ENCODE peak calls at places on chromosomes 3 and 15, in six cellular contexts. V is GM12865, U is M059J, D is LHCN-M2, I is frontal cortex, M is left cardiac atrium. N is an unnamed sample.

GRCh38 chr3:39260957-39261356 is 18.9 kb downstream of the CX3CR1 start:
- DNase-seq in V (peak), U (peak), D (peak), I (no peak), M (peak), N (peak)

GRCh38 chr3:153038779-153039178 is 123.2 kb upstream of the RAP2B start:
- DNase-seq in V (no peak), U (peak), D (peak), I (no peak), M (no peak), N (no peak)

GRCh38 chr3:57557088-57557537 is 1.0 kb downstream of the PDE12 start:
- DNase-seq in V (peak), U (peak), D (peak), I (no peak), M (no peak), N (peak)

GRCh38 chr3:19543212-19543841 is 390.7 kb downstream of the EFHB start:
- DNase-seq in V (peak), U (no peak), D (no peak), I (no peak), M (no peak), N (no peak)

GRCh38 chr3:122077293-122078234 is 22.4 kb downstream of the CD86 start:
- DNase-seq in V (peak), U (no peak), D (no peak), I (no peak), M (no peak), N (no peak)

GRCh38 chr3:72340476-72341379 is 507.5 kb downstream of the SHQ1 start:
- DNase-seq in V (peak), U (no peak), D (no peak), I (no peak), M (peak), N (peak)

GRCh38 chr15:99507016-99507731 is 58.6 kb upstream of the MEF2A start:
- DNase-seq in V (peak), U (peak), D (peak), I (no peak), M (peak), N (peak)

GRCh38 chr15:70704166-70704565 is 59.2 kb downstream of the UACA start:
- DNase-seq in V (no peak), U (no peak), D (no peak), I (no peak), M (no peak), N (no peak)

GRCh38 chr3:154778057-154778456 is 302.1 kb upstream of the MME start:
- DNase-seq in V (no peak), U (no peak), D (no peak), I (no peak), M (no peak), N (peak)

GRCh38 chr3:106457278-106458210 is 588.7 kb upstream of the CBLB start:
- DNase-seq in V (peak), U (peak), D (peak), I (no peak), M (peak), N (peak)

GRCh38 chr3:119456469-119456868 is 6.9 kb downstream of the TMEM39A start:
- DNase-seq in V (no peak), U (no peak), D (no peak), I (no peak), M (no peak), N (no peak)

GRCh38 chr15:93317772-93318171 is 228.8 kb upstream of the RGMA start:
- DNase-seq in V (no peak), U (no peak), D (no peak), I (no peak), M (no peak), N (no peak)

GRCh38 chr15:40097968-40098476 is 10.7 kb downstream of the BMF start:
- DNase-seq in V (peak), U (no peak), D (no peak), I (no peak), M (peak), N (peak)

GRCh38 chr3:141229132-141229531 is 2.5 kb upstream of the PXYLP1 start:
- DNase-seq in V (no peak), U (no peak), D (no peak), I (no peak), M (no peak), N (no peak)

GRCh38 chr3:157204431-157204830 is 44.5 kb upstream of the CCNL1 start:
- DNase-seq in V (no peak), U (peak), D (peak), I (no peak), M (no peak), N (no peak)

GRCh38 chr3:178540184-178540583 is 3.9 kb downstream of the KCNMB2 start:
- DNase-seq in V (no peak), U (no peak), D (no peak), I (no peak), M (no peak), N (no peak)

GRCh38 chr3:171833775-171834460 is 9.2 kb upstream of the TMEM212 start:
- DNase-seq in V (peak), U (peak), D (peak), I (no peak), M (no peak), N (no peak)

GRCh38 chr3:13559751-13560540 is 11.0 kb downstream of the FBLN2 start:
- DNase-seq in V (no peak), U (no peak), D (no peak), I (no peak), M (peak), N (peak)

GRCh38 chr3:20769430-20769829 is 583.4 kb upstream of the SGO1 start:
- DNase-seq in V (no peak), U (no peak), D (no peak), I (no peak), M (no peak), N (no peak)

GRCh38 chr3:136305879-136306278 is 55.7 kb downstream of the PCCB start:
- DNase-seq in V (peak), U (no peak), D (peak), I (no peak), M (no peak), N (no peak)

GRCh38 chr15:82052751-82053150 is 6.9 kb upstream of the MEX3B start:
- DNase-seq in V (no peak), U (no peak), D (no peak), I (no peak), M (no peak), N (no peak)

GRCh38 chr15:78195735-78196201 is 38.6 kb downstream of the ACSBG1 start:
- DNase-seq in V (peak), U (no peak), D (no peak), I (no peak), M (no peak), N (no peak)

GRCh38 chr3:195259564-195260285 is 11.2 kb downstream of the XXYLT1 start:
- DNase-seq in V (peak), U (peak), D (peak), I (peak), M (peak), N (peak)

GRCh38 chr15:89127054-89127702 is 38.9 kb downstream of the ABHD2 start:
- DNase-seq in V (peak), U (peak), D (no peak), I (no peak), M (no peak), N (no peak)

GRCh38 chr15:49741721-49742120 is 120.9 kb downstream of the DTWD1 start:
- DNase-seq in V (no peak), U (peak), D (no peak), I (no peak), M (no peak), N (no peak)

GRCh38 chr15:57138260-57138895 is 219.9 kb downstream of the TCF12 start:
- DNase-seq in V (peak), U (peak), D (peak), I (no peak), M (no peak), N (no peak)

GRCh38 chr15:28019594-28020320 is 79.4 kb downstream of the OCA2 start:
- DNase-seq in V (no peak), U (no peak), D (no peak), I (no peak), M (no peak), N (no peak)

GRCh38 chr15:62334581-62334980 is 169.5 kb upstream of the C2CD4B start:
- DNase-seq in V (no peak), U (no peak), D (no peak), I (no peak), M (no peak), N (no peak)

GRCh38 chr15:78034495-78035191 is 42.9 kb downstream of the TBC1D2B start:
- DNase-seq in V (peak), U (no peak), D (no peak), I (no peak), M (no peak), N (no peak)

GRCh38 chr3:27345493-27345892 is 23.7 kb downstream of the NEK10 start:
- DNase-seq in V (no peak), U (no peak), D (no peak), I (no peak), M (no peak), N (no peak)

GRCh38 chr3:178532414-178532813 is 3.8 kb upstream of the KCNMB2 start:
- DNase-seq in V (peak), U (peak), D (peak), I (no peak), M (no peak), N (no peak)

GRCh38 chr3:51715231-51716058 is 8.6 kb downstream of the GRM2 start:
- DNase-seq in V (no peak), U (no peak), D (no peak), I (peak), M (no peak), N (no peak)

GRCh38 chr15:89416339-89417183 is 79.8 kb downstream of the RHCG start:
- DNase-seq in V (peak), U (peak), D (peak), I (no peak), M (peak), N (peak)